ENCODE peak calls at places on chromosomes 5 and 9, in ten cellular contexts. U is epithelial cell of proximal tubule; H is activated T-helper 2 cell treated with anti-CD3 and anti-CD28 coated beads, Interferon-gamma antibody, Interleukin-2, Interleukin-4, amounts not matched to agents 10 μg/mL and 5 μg/mL and 100 μg/mL, durations not matched to agents 14 hours and 24 hours and 36 hours; S is SK-N-SH; M is stimulated activated CD4-positive, alpha-beta T cell treated with anti-CD3 and anti-CD28 coated beads, Interleukin-15, amount 100 ng/mL, for 24 hours; N is glutamatergic neuron; D is mucosa of gallbladder; A is NCI-H460; X is activated CD4-positive, alpha-beta memory T cell treated with anti-CD3 and anti-CD28 coated beads, Interleukin-2, amount 10 ng/mL, durations not matched to agents 7 days and 5 days; Q is KBM-7. C is an unnamed sample.

GRCh38 chr5:169374761-169375160 is 73.8 kb upstream of the SLIT3 start:
- DNase-seq in X (no peak), H (no peak), U (no peak), N (no peak), D (no peak), A (no peak), S (peak; percentile 9), Q (no peak), M (no peak), C (peak; percentile 36)

GRCh38 chr5:112312810-112313209 is 106.3 kb downstream of the EPB41L4A start:
- DNase-seq in A (no peak), M (no peak), N (no peak), D (no peak), Q (no peak), X (no peak), H (no peak), S (no peak), U (no peak), C (no peak)

GRCh38 chr9:88722753-88723152 is 187.8 kb downstream of the NXNL2 start:
- DNase-seq in H (no peak), D (no peak), A (peak; percentile 13), U (no peak), X (no peak), N (no peak), M (no peak), Q (peak; percentile 9), S (no peak), C (no peak)

GRCh38 chr5:55407059-55407684 is 99.4 kb downstream of the MTREX start:
- DNase-seq in S (peak; percentile 47), U (no peak), D (no peak), X (no peak), M (no peak), H (no peak), N (no peak), A (peak; percentile 49), Q (no peak), C (peak; percentile 23)

GRCh38 chr5:10448754-10449345 is 7.2 kb downstream of the ROPN1L start:
- DNase-seq in D (no peak), A (no peak), M (no peak), Q (no peak), N (no peak), U (no peak), H (no peak), X (no peak), S (no peak), C (no peak)

GRCh38 chr5:122653087-122654017 is 121.5 kb upstream of the SNX2 start:
- DNase-seq in A (no peak), N (no peak), M (no peak), U (no peak), Q (no peak), S (no peak), D (no peak), X (no peak), H (no peak), C (no peak)

GRCh38 chr9:92664394-92665152 is 5.4 kb downstream of the IPPK start:
- DNase-seq in Q (no peak), N (no peak), H (no peak), D (no peak), X (peak; percentile 33), U (no peak), M (peak; percentile 18), S (no peak), A (no peak), C (no peak)

GRCh38 chr9:27371382-27371781 is 74.4 kb upstream of the EQTN start:
- DNase-seq in H (no peak), Q (no peak), M (no peak), N (no peak), A (no peak), D (peak; percentile 75), S (no peak), U (no peak), X (no peak), C (no peak)

GRCh38 chr5:134161712-134162395 is 14.9 kb downstream of the SKP1 start:
- DNase-seq in N (no peak), H (no peak), U (no peak), S (no peak), M (no peak), Q (no peak), D (no peak), A (no peak), X (no peak), C (no peak)

GRCh38 chr9:8613346-8613825 is 813.8 kb upstream of the DMAC1 start:
- DNase-seq in H (no peak), Q (no peak), A (no peak), N (no peak), D (no peak), M (no peak), U (no peak), X (no peak), S (no peak), C (no peak)

GRCh38 chr9:131347376-131348020 is 46.4 kb upstream of the PRRC2B start:
- DNase-seq in Q (no peak), D (no peak), X (no peak), A (no peak), U (no peak), S (no peak), M (no peak), H (no peak), N (no peak), C (no peak)

GRCh38 chr9:93890436-93890935 is 64.7 kb downstream of the BARX1 start:
- DNase-seq in D (peak; percentile 13), U (no peak), X (peak; percentile 2), H (no peak), A (no peak), Q (no peak), M (no peak), N (no peak), S (no peak), C (no peak)

GRCh38 chr5:16812911-16813310 is 123.2 kb downstream of the MYO10 start:
- DNase-seq in U (no peak), S (no peak), D (peak; percentile 64), N (no peak), A (peak; percentile 9), M (no peak), H (no peak), Q (no peak), X (no peak), C (no peak)

GRCh38 chr5:7396169-7397004 is 449 bp downstream of the ADCY2 start:
- DNase-seq in N (peak; percentile 55), H (no peak), D (no peak), Q (no peak), A (no peak), X (no peak), S (peak; percentile 27), M (peak; percentile 18), U (no peak), C (no peak)

GRCh38 chr5:145834917-145835838 is at the start of gene PRELID2:
- DNase-seq in U (no peak), S (peak; percentile 89), D (peak; percentile 92), N (peak; percentile 75), A (peak; percentile 91), H (peak; percentile 56), Q (peak; percentile 97), X (peak; percentile 72), M (peak; percentile 76), C (no peak)

GRCh38 chr9:97696025-97696822 is 916 bp downstream of the XPA start:
- DNase-seq in N (no peak), U (no peak), M (no peak), S (no peak), Q (no peak), D (no peak), X (no peak), H (no peak), A (no peak), C (no peak)

GRCh38 chr5:55885359-55885758 is 34.2 kb downstream of the IL31RA start:
- DNase-seq in D (no peak), U (no peak), N (no peak), S (no peak), H (no peak), A (no peak), X (no peak), M (no peak), Q (no peak), C (no peak)

GRCh38 chr5:115869256-115869655 is 27.5 kb downstream of the AP3S1 start:
- DNase-seq in Q (no peak), A (no peak), N (no peak), H (no peak), X (no peak), S (no peak), D (no peak), U (no peak), M (no peak), C (no peak)

GRCh38 chr5:151079838-151080619 is 805 bp downstream of the TNIP1 start:
- DNase-seq in S (peak; percentile 52), H (no peak), Q (no peak), M (peak; percentile 76), N (no peak), A (peak; percentile 41), U (no peak), X (no peak), D (no peak), C (no peak)

GRCh38 chr9:78938821-78939220 is 632.9 kb upstream of the TLE4 start:
- DNase-seq in A (no peak), M (no peak), X (no peak), U (no peak), D (no peak), S (no peak), H (no peak), Q (no peak), N (no peak), C (no peak)

GRCh38 chr5:154461531-154461930 is 15.7 kb downstream of the SAP30L start:
- DNase-seq in Q (no peak), N (no peak), D (no peak), U (no peak), S (no peak), H (no peak), A (no peak), X (no peak), M (no peak), C (no peak)

GRCh38 chr5:78004559-78004958 is 228.4 kb upstream of the TBCA start:
- DNase-seq in Q (no peak), S (no peak), M (no peak), A (no peak), H (no peak), D (no peak), U (no peak), X (no peak), N (no peak), C (no peak)

GRCh38 chr5:111748304-111748763 is 8.7 kb downstream of the NREP start:
- DNase-seq in D (no peak), Q (no peak), M (no peak), N (no peak), X (no peak), A (no peak), H (no peak), S (no peak), U (peak; percentile 96), C (no peak)

GRCh38 chr9:89535461-89535860 is 37.5 kb upstream of the SEMA4D start:
- DNase-seq in A (no peak), Q (no peak), S (no peak), H (no peak), U (no peak), N (no peak), M (no peak), X (no peak), D (no peak), C (no peak)

GRCh38 chr5:37490411-37490810 is 111.3 kb downstream of the WDR70 start:
- DNase-seq in X (no peak), H (no peak), Q (no peak), S (peak; percentile 19), M (no peak), N (no peak), D (no peak), U (no peak), A (no peak), C (no peak)

GRCh38 chr9:34737677-34738260 is 27.8 kb upstream of the CCL21 start:
- DNase-seq in Q (no peak), A (no peak), X (no peak), U (no peak), D (no peak), M (no peak), N (no peak), S (peak; percentile 55), H (no peak), C (no peak)

GRCh38 chr5:170315154-170315553 is 17.6 kb upstream of the LCP2 start:
- DNase-seq in S (no peak), A (no peak), U (no peak), H (no peak), D (peak; percentile 46), M (no peak), N (peak; percentile 30), Q (no peak), X (no peak), C (no peak)

GRCh38 chr9:135661801-135662560 is 1.1 kb upstream of the LCN9 start:
- DNase-seq in A (no peak), Q (no peak), M (no peak), U (no peak), X (no peak), D (no peak), S (peak; percentile 6), N (no peak), H (no peak), C (no peak)